ENCODE peak calls at places on chromosome 5, in six cellular contexts. L is HCT116, U is neural progenitor cell, O is MM.1S, C is OCI-LY7, M is PC-3. H is an unnamed sample.
A peak's percentile ranks its signal among the peaks of the same experiment; 100 is the strongest.

GRCh38 chr5:112210430-112211005 is 208.6 kb downstream of the EPB41L4A start:
- DNase-seq in O (peak; percentile 52), C (peak; percentile 22), L (peak; percentile 16), U (peak; percentile 63), M (peak; percentile 54), H (peak; percentile 59)

GRCh38 chr5:6395102-6395445 is 16.7 kb upstream of the MED10 start:
- DNase-seq in O (no peak), C (no peak), L (no peak), M (no peak), U (no peak), H (no peak)

GRCh38 chr5:68141494-68141893 is 74.1 kb upstream of the PIK3R1 start:
- DNase-seq in O (peak; percentile 32), M (no peak), L (no peak), U (no peak), C (peak; percentile 11), H (peak; percentile 65)

GRCh38 chr5:150149618-150150017 is 6.0 kb downstream of the PDGFRB start:
- DNase-seq in M (no peak), U (no peak), O (no peak), C (no peak), L (no peak), H (no peak)

GRCh38 chr5:79456890-79457583 is 56.9 kb downstream of the HOMER1 start:
- DNase-seq in O (peak; percentile 83), M (no peak), C (peak; percentile 33), L (no peak), U (no peak), H (no peak)

GRCh38 chr5:102218159-102218558 is 77.9 kb downstream of the SLCO4C1 start:
- DNase-seq in O (no peak), U (no peak), C (no peak), M (no peak), L (no peak), H (no peak)

GRCh38 chr5:133344266-133344665 is 268.1 kb downstream of the FSTL4 start:
- DNase-seq in C (no peak), O (no peak), U (no peak), M (no peak), L (no peak), H (no peak)

GRCh38 chr5:672329-673139 is 20.6 kb downstream of the TPPP start:
- DNase-seq in L (no peak), U (peak; percentile 89), C (peak; percentile 27), O (peak; percentile 33), M (peak; percentile 90), H (peak; percentile 81)

GRCh38 chr5:156913719-156914370 is 49.2 kb downstream of the TIMD4 start:
- DNase-seq in C (peak; percentile 92), L (no peak), U (peak; percentile 49), M (no peak), O (peak; percentile 82), H (no peak)

GRCh38 chr5:103461223-103461622 is 101.4 kb downstream of the NUDT12 start:
- DNase-seq in C (no peak), U (no peak), M (peak; percentile 93), O (no peak), L (peak; percentile 16), H (peak; percentile 71)

GRCh38 chr5:158384535-158385421 is 525.8 kb upstream of the CLINT1 start:
- DNase-seq in M (peak; percentile 99), U (no peak), C (no peak), O (no peak), L (peak; percentile 19), H (peak; percentile 97)

GRCh38 chr5:133293953-133294352 is 242.1 kb downstream of the HSPA4 start:
- DNase-seq in M (no peak), L (no peak), U (no peak), C (no peak), O (peak; percentile 5), H (no peak)

GRCh38 chr5:10552183-10553143 is 11.4 kb upstream of the ANKRD33B start:
- DNase-seq in O (peak; percentile 30), M (peak; percentile 61), L (peak; percentile 42), U (no peak), C (peak; percentile 77), H (no peak)

GRCh38 chr5:140322751-140323731 is 20.1 kb upstream of the PFDN1 start:
- DNase-seq in M (peak; percentile 93), U (peak; percentile 33), O (no peak), L (no peak), C (no peak), H (peak; percentile 95)

GRCh38 chr5:138725153-138725884 is 27.9 kb upstream of the CTNNA1 start:
- DNase-seq in M (peak; percentile 91), O (peak; percentile 51), L (peak; percentile 86), C (peak; percentile 5), U (peak; percentile 66), H (peak; percentile 85)

GRCh38 chr5:110588241-110588962 is 138.1 kb downstream of the TMEM232 start:
- DNase-seq in O (no peak), M (no peak), L (no peak), C (no peak), U (no peak), H (no peak)

GRCh38 chr5:179269781-179270543 is 75.3 kb downstream of the ADAMTS2 start:
- DNase-seq in O (no peak), M (no peak), C (no peak), L (no peak), U (no peak), H (peak; percentile 88)

GRCh38 chr5:63053019-63053638 is 474.5 kb downstream of the LRRC70 start:
- DNase-seq in L (no peak), C (no peak), M (no peak), O (no peak), U (no peak), H (no peak)

GRCh38 chr5:104347119-104347708 is 784.6 kb upstream of the NUDT12 start:
- DNase-seq in U (peak; percentile 10), L (peak; percentile 6), O (peak; percentile 28), M (peak; percentile 61), C (no peak), H (peak; percentile 3)

GRCh38 chr5:88248743-88249540 is 19.7 kb downstream of the TMEM161B start:
- DNase-seq in M (no peak), C (no peak), O (no peak), U (no peak), L (no peak), H (no peak)

GRCh38 chr5:115179959-115180709 is 10.4 kb upstream of the TRIM36 start:
- DNase-seq in C (no peak), L (no peak), M (peak; percentile 11), U (peak; percentile 92), O (no peak), H (peak; percentile 47)

GRCh38 chr5:93417500-93417899 is 163.5 kb downstream of the NR2F1-AS1 start:
- DNase-seq in U (no peak), O (no peak), M (no peak), C (no peak), L (no peak), H (no peak)

DNA sequence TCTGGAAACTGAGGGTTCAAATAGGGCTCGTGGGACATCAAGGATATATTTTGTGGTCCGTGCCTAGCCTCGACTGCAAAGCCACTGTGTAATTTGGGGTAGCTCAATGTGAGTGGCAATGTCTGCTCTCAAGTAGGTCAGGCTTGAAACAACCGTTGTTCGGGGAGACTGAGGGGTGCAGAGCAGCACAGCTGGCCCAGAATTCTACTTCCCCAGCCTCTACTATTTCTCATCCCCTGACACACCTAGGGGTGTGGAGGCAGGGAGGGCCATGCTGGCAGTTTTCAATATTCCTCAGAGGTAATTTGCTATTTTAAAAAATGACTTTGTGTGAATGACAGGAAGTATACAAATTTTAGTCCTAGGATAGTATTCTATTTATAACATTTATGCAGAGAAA is 1.4 kb upstream of the DAB2 start:
- DNase-seq in C (no peak), L (no peak), U (no peak), O (no peak), M (no peak), H (peak; percentile 39)
- H3K27ac ChIP-seq in C (no peak overlapping the region), L (no peak overlapping the region), U (no peak overlapping the region), O (no peak overlapping the region), M (no peak overlapping the region), H (peak overlapping the region; percentile 94)

GRCh38 chr5:56512314-56512996 is 279.3 kb upstream of the ANKRD55 start:
- DNase-seq in M (no peak), C (no peak), L (no peak), O (no peak), U (no peak), H (peak; percentile 30)
- TF ChIP-seq EZH2phosphoT487 in M (no peak), C (no peak), L (no peak), O (no peak), U (no peak), H (no peak)

GRCh38 chr5:147234825-147235635 is at the start of gene STK32A:
- DNase-seq in U (peak; percentile 92), O (peak; percentile 32), L (no peak), C (no peak), M (peak; percentile 65), H (peak; percentile 37)

GRCh38 chr5:147234098-147234824 is 565 bp upstream of the STK32A start:
- DNase-seq in U (peak; percentile 37), C (no peak), L (no peak), M (no peak), O (no peak), H (peak; percentile 12)
- H3K27ac ChIP-seq in U (no peak overlapping the region), C (no peak overlapping the region), L (no peak overlapping the region), M (no peak overlapping the region), O (no peak overlapping the region), H (no peak overlapping the region)

DNA sequence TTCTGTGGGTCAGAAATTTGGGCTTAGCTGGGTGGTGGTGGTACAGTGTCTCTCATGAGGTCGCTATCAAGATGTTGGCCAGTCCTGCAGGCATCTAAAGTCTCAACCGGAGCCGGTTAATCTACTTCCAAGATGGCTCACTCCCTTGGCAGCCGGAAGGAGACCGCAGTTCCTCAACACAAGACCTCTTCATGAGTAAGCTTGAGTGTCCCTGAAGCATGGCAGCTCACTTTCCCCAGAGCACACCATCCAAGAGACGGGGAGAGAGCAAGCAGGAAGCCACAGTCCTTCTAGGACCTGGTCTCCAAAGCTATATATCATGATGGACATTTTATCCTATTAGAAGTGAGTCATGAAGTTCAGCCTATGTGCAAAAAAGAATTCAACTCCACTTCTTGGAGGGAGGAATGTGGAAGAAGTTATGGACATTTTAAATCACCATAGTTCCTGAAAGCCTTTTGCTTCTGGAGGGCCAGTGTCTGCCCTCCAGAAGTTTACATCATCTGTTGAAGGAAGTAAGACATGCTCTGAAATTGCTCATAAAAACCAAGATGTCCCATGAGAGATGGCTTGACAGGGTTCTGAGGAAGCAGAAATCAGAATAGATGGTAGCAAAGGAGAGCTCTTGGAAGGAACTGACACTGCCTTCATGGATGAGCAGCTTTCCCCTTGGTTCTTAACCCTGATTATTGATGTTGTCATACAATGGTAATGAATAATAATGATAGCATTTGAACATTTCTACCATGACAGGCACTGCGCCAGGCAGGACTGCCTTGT is 21.3 kb downstream of the GALNT10 start:
- DNase-seq in O (no peak), M (no peak), C (no peak), L (no peak), U (no peak), H (peak; percentile 86)
- TF ChIP-seq EZH2phosphoT487 in O (no peak), M (no peak), C (no peak), L (no peak), U (no peak), H (no peak)

GRCh38 chr5:142319560-142320426 is 5.0 kb downstream of the SPRY4 start:
- DNase-seq in O (no peak), L (no peak), C (no peak), U (peak; percentile 82), M (no peak), H (no peak)
- H3K27ac ChIP-seq in O (no peak overlapping the region), L (peak overlapping the region; percentile 41), C (no peak overlapping the region), U (peak overlapping the region; percentile 8), M (no peak overlapping the region), H (no peak overlapping the region)